ENCODE peak calls at places on chromosome 18, in nine cellular contexts. A is neural crest cell; M is naive thymus-derived CD4-positive, alpha-beta T cell; Y is left ventricle myocardium inferior; R is Peyer's patch; T is mammary epithelial cell; C is epithelial cell of esophagus; V is left ventricle myocardium superior; L is NCI-H146. W is an unnamed sample.

GRCh38 chr18:10044054-10044453 is 130.2 kb downstream of the VAPA start:
- DNase-seq in A (no peak), M (no peak), Y (no peak), R (no peak), T (no peak), C (no peak), V (no peak), L (no peak), W (no peak)

GRCh38 chr18:10454800-10455550 is 540 bp downstream of the APCDD1 start:
- DNase-seq in A (peak), M (no peak), Y (no peak), R (no peak), T (peak), C (peak), V (peak), L (peak), W (no peak)

GRCh38 chr18:63263444-63263843 is 56.1 kb downstream of the BCL2 start:
- DNase-seq in A (no peak), M (no peak), Y (no peak), R (no peak), T (no peak), C (no peak), V (no peak), L (no peak), W (no peak)

GRCh38 chr18:47215554-47216138 is 35.8 kb downstream of the SKOR2 start:
- DNase-seq in A (peak), M (peak), Y (no peak), R (no peak), T (peak), C (peak), V (no peak), L (peak), W (peak)

GRCh38 chr18:78431606-78432005 is 548.0 kb upstream of the SALL3 start:
- DNase-seq in A (peak), M (no peak), Y (no peak), R (no peak), T (no peak), C (no peak), V (no peak), L (peak), W (no peak)

GRCh38 chr18:32049393-32050161 is 31.0 kb downstream of the RNF125 start:
- DNase-seq in A (no peak), M (no peak), Y (peak), R (no peak), T (peak), C (peak), V (peak), L (no peak), W (no peak)

GRCh38 chr18:79738041-79738461 is 58.4 kb downstream of the CTDP1 start:
- DNase-seq in A (no peak), M (no peak), Y (peak), R (peak), T (no peak), C (no peak), V (no peak), L (no peak), W (no peak)

GRCh38 chr18:2104620-2105462 is 466.5 kb downstream of the METTL4 start:
- DNase-seq in A (peak), M (peak), Y (peak), R (peak), T (peak), C (peak), V (peak), L (peak), W (no peak)

GRCh38 chr18:34760444-34760843 is 50.3 kb downstream of the DTNA start:
- DNase-seq in A (no peak), M (no peak), Y (peak), R (no peak), T (no peak), C (no peak), V (peak), L (no peak), W (peak)

GRCh38 chr18:46481048-46481846 is 175.8 kb downstream of the LOXHD1 start:
- DNase-seq in A (peak), M (peak), Y (peak), R (no peak), T (no peak), C (peak), V (no peak), L (peak), W (no peak)

GRCh38 chr18:39345321-39345720 is 1779.7 kb upstream of the CELF4 start:
- DNase-seq in A (no peak), M (no peak), Y (no peak), R (no peak), T (no peak), C (no peak), V (no peak), L (peak), W (no peak)

GRCh38 chr18:27715751-27716150 is 461.2 kb downstream of the CDH2 start:
- DNase-seq in A (no peak), M (no peak), Y (no peak), R (no peak), T (no peak), C (no peak), V (no peak), L (no peak), W (no peak)

GRCh38 chr18:76349067-76349715 is 145.9 kb downstream of the ZNF516 start:
- DNase-seq in A (peak), M (peak), Y (peak), R (no peak), T (peak), C (peak), V (peak), L (peak), W (no peak)

GRCh38 chr18:50240083-50240563 is 26.2 kb downstream of the CFAP53 start:
- DNase-seq in A (no peak), M (no peak), Y (no peak), R (no peak), T (peak), C (peak), V (no peak), L (no peak), W (no peak)

GRCh38 chr18:58536187-58536516 is 92.7 kb downstream of the ALPK2 start:
- DNase-seq in A (no peak), M (no peak), Y (no peak), R (no peak), T (no peak), C (no peak), V (no peak), L (no peak), W (no peak)

GRCh38 chr18:44789704-44790103 is 109.0 kb downstream of the SETBP1 start:
- DNase-seq in A (no peak), M (no peak), Y (no peak), R (no peak), T (peak), C (peak), V (peak), L (no peak), W (no peak)

GRCh38 chr18:48829443-48830149 is 121.2 kb downstream of the SMAD7 start:
- DNase-seq in A (no peak), M (no peak), Y (no peak), R (no peak), T (no peak), C (no peak), V (no peak), L (peak), W (no peak)

GRCh38 chr18:58004317-58004716 is 39.7 kb upstream of the NEDD4L start:
- DNase-seq in A (no peak), M (no peak), Y (no peak), R (no peak), T (peak), C (peak), V (no peak), L (no peak), W (no peak)

GRCh38 chr18:63377275-63377980 is 10.4 kb upstream of the KDSR start:
- DNase-seq in A (no peak), M (no peak), Y (no peak), R (no peak), T (no peak), C (no peak), V (no peak), L (no peak), W (no peak)

GRCh38 chr18:11149441-11150270 is at the start of gene PIEZO2:
- DNase-seq in A (peak), M (no peak), Y (peak), R (peak), T (no peak), C (no peak), V (peak), L (no peak), W (peak)

GRCh38 chr18:73318732-73319479 is 451.1 kb upstream of the NETO1 start:
- DNase-seq in A (no peak), M (no peak), Y (peak), R (no peak), T (no peak), C (peak), V (no peak), L (no peak), W (no peak)

GRCh38 chr18:51110073-51110797 is 80.2 kb downstream of the SMAD4 start:
- DNase-seq in A (peak), M (peak), Y (peak), R (peak), T (peak), C (peak), V (peak), L (peak), W (peak)

GRCh38 chr18:58391932-58392331 is 237.0 kb downstream of the ALPK2 start:
- DNase-seq in A (no peak), M (no peak), Y (no peak), R (no peak), T (no peak), C (no peak), V (no peak), L (no peak), W (no peak)

GRCh38 chr18:7754725-7755181 is 187.6 kb downstream of the PTPRM start:
- DNase-seq in A (no peak), M (no peak), Y (peak), R (no peak), T (no peak), C (no peak), V (peak), L (no peak), W (no peak)

GRCh38 chr18:5073026-5073944 is 123.8 kb downstream of the AKAIN1 start:
- DNase-seq in A (peak), M (peak), Y (no peak), R (no peak), T (peak), C (peak), V (no peak), L (peak), W (peak)

GRCh38 chr18:70376914-70377258 is 88.0 kb downstream of the SOCS6 start:
- DNase-seq in A (no peak), M (no peak), Y (no peak), R (no peak), T (no peak), C (no peak), V (no peak), L (no peak), W (no peak)

GRCh38 chr18:2424420-2424819 is 146.9 kb downstream of the METTL4 start:
- DNase-seq in A (no peak), M (no peak), Y (no peak), R (no peak), T (peak), C (peak), V (no peak), L (no peak), W (no peak)

GRCh38 chr18:79965119-79965902 is 868 bp downstream of the HSBP1L1 start:
- DNase-seq in A (no peak), M (peak), Y (no peak), R (peak), T (peak), C (peak), V (no peak), L (peak), W (no peak)

GRCh38 chr18:30350263-30350662 is 692.3 kb downstream of the DSC3 start:
- DNase-seq in A (no peak), M (no peak), Y (no peak), R (no peak), T (no peak), C (no peak), V (no peak), L (no peak), W (no peak)

GRCh38 chr18:3380384-3380961 is 69.5 kb upstream of the TGIF1 start:
- DNase-seq in A (no peak), M (no peak), Y (no peak), R (no peak), T (peak), C (peak), V (no peak), L (no peak), W (no peak)

GRCh38 chr18:23883277-23883790 is 131.2 kb upstream of the TTC39C start:
- DNase-seq in A (no peak), M (no peak), Y (no peak), R (no peak), T (peak), C (peak), V (no peak), L (peak), W (no peak)

GRCh38 chr18:57792741-57793629 is 10.1 kb downstream of the ATP8B1 start:
- DNase-seq in A (no peak), M (no peak), Y (no peak), R (no peak), T (no peak), C (no peak), V (no peak), L (no peak), W (no peak)

GRCh38 chr18:22601481-22601880 is 183.8 kb upstream of the CTAGE1 start:
- DNase-seq in A (no peak), M (no peak), Y (no peak), R (no peak), T (no peak), C (no peak), V (no peak), L (no peak), W (no peak)

GRCh38 chr18:48642503-48642902 is 103.7 kb downstream of the CTIF start:
- DNase-seq in A (no peak), M (no peak), Y (no peak), R (no peak), T (no peak), C (no peak), V (no peak), L (no peak), W (no peak)

GRCh38 chr18:6881034-6881800 is 151.7 kb downstream of the ARHGAP28 start:
- DNase-seq in A (no peak), M (no peak), Y (no peak), R (no peak), T (no peak), C (no peak), V (no peak), L (no peak), W (no peak)

GRCh38 chr18:48842259-48843061 is 108.3 kb downstream of the SMAD7 start:
- DNase-seq in A (no peak), M (peak), Y (no peak), R (peak), T (no peak), C (no peak), V (peak), L (no peak), W (no peak)

GRCh38 chr18:14971461-14972185 is 223.7 kb downstream of the ANKRD30B start:
- DNase-seq in A (no peak), M (no peak), Y (no peak), R (no peak), T (peak), C (no peak), V (no peak), L (no peak), W (no peak)